ENCODE peak calls at places on chromosomes 7 and 10, in six cellular contexts. R is OCI-LY7, F is esophagus squamous epithelium, I is breast epithelium, V is lower lobe of right lung, H is HCT116. J is an unnamed sample.

GRCh38 chr10:69801094-69801433 is 642 bp upstream of the COL13A1 start:
- DNase-seq in I (peak; percentile 26), F (no peak), H (peak; percentile 60), V (peak; percentile 57), R (peak; percentile 13), J (peak; percentile 62)

GRCh38 chr10:93591065-93591808 is 9.8 kb downstream of the RBP4 start:
- DNase-seq in F (no peak), H (no peak), I (no peak), R (no peak), V (peak; percentile 58), J (no peak)

GRCh38 chr10:1347525-1347924 is 291.3 kb downstream of the WDR37 start:
- DNase-seq in F (no peak), V (no peak), I (no peak), H (no peak), R (no peak), J (no peak)

GRCh38 chr7:102106625-102107024 is 180.0 kb upstream of the SH2B2 start:
- DNase-seq in V (no peak), I (no peak), F (no peak), R (no peak), H (no peak), J (no peak)

GRCh38 chr10:24944512-24945255 is 7.7 kb downstream of the PRTFDC1 start:
- DNase-seq in R (no peak), F (no peak), H (peak; percentile 79), I (no peak), V (no peak), J (peak; percentile 16)

GRCh38 chr7:47350425-47350824 is 231.5 kb downstream of the TNS3 start:
- DNase-seq in R (no peak), V (no peak), H (no peak), F (no peak), I (no peak), J (no peak)

GRCh38 chr10:129728246-129728820 is 235.7 kb downstream of the EBF3 start:
- DNase-seq in I (no peak), V (no peak), H (no peak), F (no peak), R (no peak), J (no peak)

GRCh38 chr10:104036518-104037260 is 49.0 kb downstream of the COL17A1 start:
- DNase-seq in R (no peak), I (no peak), H (no peak), F (no peak), V (no peak), J (no peak)

GRCh38 chr7:27160147-27160545 is 3.7 kb upstream of the HOXA7 start:
- DNase-seq in I (no peak), F (no peak), H (no peak), V (no peak), R (no peak), J (peak; percentile 12)

GRCh38 chr7:3112499-3113134 is 69.0 kb upstream of the CARD11 start:
- DNase-seq in V (no peak), R (no peak), I (no peak), H (no peak), F (no peak), J (no peak)

GRCh38 chr10:43904831-43905230 is 256.1 kb upstream of the ZNF32 start:
- DNase-seq in V (no peak), F (no peak), I (no peak), R (no peak), H (no peak), J (no peak)

GRCh38 chr7:4472739-4473138 is 209.4 kb upstream of the FOXK1 start:
- DNase-seq in F (no peak), I (no peak), V (no peak), H (no peak), R (no peak), J (no peak)

GRCh38 chr7:31056775-31057346 is 4.8 kb downstream of the ADCYAP1R1 start:
- DNase-seq in R (no peak), V (no peak), I (no peak), H (peak; percentile 24), F (no peak), J (no peak)

GRCh38 chr7:30920584-30921539 is 9.2 kb downstream of the AQP1 start:
- DNase-seq in H (no peak), V (peak; percentile 44), I (no peak), R (no peak), F (no peak), J (peak; percentile 43)

GRCh38 chr10:11741608-11742007 is 574 bp upstream of the ECHDC3 start:
- DNase-seq in I (no peak), V (no peak), F (no peak), H (no peak), R (no peak), J (peak; percentile 17)

GRCh38 chr10:76558586-76558985 is 1079.0 kb downstream of the KCNMA1 start:
- DNase-seq in I (no peak), R (no peak), V (no peak), H (no peak), F (no peak), J (no peak)

GRCh38 chr10:115935731-115936130 is 337.3 kb downstream of the GFRA1 start:
- DNase-seq in F (no peak), V (no peak), I (no peak), R (no peak), H (no peak), J (no peak)
- TF ChIP-seq CTCF in F (no peak), V (no peak), I (no peak), R (no peak), H (no peak), J (no peak)

GRCh38 chr7:69341288-69341687 is 257.0 kb upstream of the AUTS2 start:
- DNase-seq in R (no peak), F (no peak), I (no peak), V (no peak), H (no peak), J (no peak)
- H3K9me3 ChIP-seq in R (no peaks in the 10 kb centered on the region), F (no peaks in the 10 kb centered on the region), I (no peaks in the 10 kb centered on the region), V (no peaks in the 10 kb centered on the region), H (peaks cover 20% of the 10 kb centered on the region), J (no peaks in the 10 kb centered on the region)

DNA sequence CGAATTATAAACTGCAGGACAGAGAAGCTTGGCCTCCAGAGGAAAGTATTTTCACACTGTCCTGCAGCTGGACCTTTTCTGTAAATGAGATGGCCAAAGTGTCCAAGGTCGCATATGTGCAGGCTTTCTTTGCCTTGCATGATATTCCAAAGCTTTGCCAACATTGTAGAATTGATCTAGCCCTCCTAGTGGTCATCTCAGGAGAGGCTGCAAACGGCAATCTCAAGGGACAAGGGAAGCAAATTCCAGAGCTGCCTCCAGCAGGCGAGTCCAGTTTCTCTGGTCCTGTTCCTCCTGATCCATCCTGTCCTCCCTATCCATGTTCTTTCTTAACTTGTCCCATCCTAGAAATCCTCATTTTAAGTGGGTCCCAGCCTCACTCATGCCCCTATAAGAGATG is 373.4 kb upstream of the PCDH15 start:
- DNase-seq in I (no peak), R (no peak), V (no peak), H (no peak), F (no peak), J (no peak)
- TF ChIP-seq CTCF in I (no peak), R (no peak), V (no peak), H (no peak), F (no peak), J (no peak)

GRCh38 chr7:157661611-157661975 is 324.8 kb downstream of the DNAJB6 start:
- DNase-seq in R (no peak), I (no peak), V (no peak), H (no peak), F (no peak), J (no peak)
- H3K9me3 ChIP-seq in R (no peaks in the 10 kb centered on the region), I (no peaks in the 10 kb centered on the region), V (no peaks in the 10 kb centered on the region), H (no peaks in the 10 kb centered on the region), F (no peaks in the 10 kb centered on the region), J (no peaks in the 10 kb centered on the region)

DNA sequence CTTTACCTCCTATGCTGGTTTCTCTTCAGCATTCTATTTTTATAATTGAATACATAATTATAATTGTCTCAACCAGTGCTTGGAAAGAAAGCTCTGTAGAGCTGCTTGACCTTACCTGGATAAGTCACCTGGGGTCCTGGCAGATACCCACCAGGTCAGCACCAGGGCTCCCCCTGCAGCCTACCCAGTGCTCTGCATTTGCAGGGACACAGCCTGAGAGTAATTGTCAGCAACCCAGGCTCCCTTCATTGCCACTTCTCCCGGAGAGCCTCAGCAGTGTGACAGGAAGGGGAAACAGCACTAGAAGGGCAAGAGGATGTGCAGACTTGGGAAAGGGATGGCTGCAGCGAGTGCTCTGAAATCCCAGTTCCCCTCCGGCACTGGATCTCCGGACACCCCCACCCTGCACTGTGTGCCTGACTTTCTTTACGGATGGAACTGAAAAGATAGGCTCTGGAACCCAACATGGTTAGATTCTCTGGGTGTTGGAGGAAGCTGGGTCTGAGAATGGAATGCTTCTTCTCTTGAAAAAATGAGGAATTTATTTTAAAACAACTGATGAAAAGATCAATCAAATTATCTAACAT is 11.4 kb upstream of the PAX4 start:
- DNase-seq in R (peak; percentile 41), I (no peak), V (no peak), F (no peak), H (peak; percentile 50), J (no peak)
- TF ChIP-seq CTCF in R (peak; percentile 84), I (no peak), V (peak; percentile 42), F (no peak), H (peak; percentile 85), J (no peak)